ENCODE peak calls at places on chromosomes 5 and 9, in seven cellular contexts. O is fibroblast of lung, B is GM23248, U is neural progenitor cell, N is IMR-90, D is astrocyte, T is HCT116. L is an unnamed sample. For H3K4me1 and H3K9me3, the result is how much of the 10 kb centered on the place peaks cover.

GRCh38 chr5:27818888-27819287 is 780.5 kb upstream of the CDH9 start:
- DNase-seq in U (no peak), N (no peak), T (no peak), O (no peak), D (no peak), B (no peak), L (no peak)

GRCh38 chr9:34256987-34257585 is 72.0 kb downstream of the KIF24 start:
- DNase-seq in U (no peak), O (peak), T (no peak), D (no peak), B (no peak), N (no peak), L (no peak)

GRCh38 chr5:172548981-172549707 is 91.9 kb upstream of the NEURL1B start:
- DNase-seq in N (no peak), U (no peak), T (no peak), D (no peak), B (no peak), O (no peak), L (no peak)

GRCh38 chr5:81151546-81151945 is 81.6 kb upstream of the CKMT2 start:
- DNase-seq in B (peak), D (peak), O (peak), T (no peak), U (no peak), N (peak), L (no peak)

GRCh38 chr9:98864257-98865180 is 57.0 kb downstream of the GALNT12 start:
- DNase-seq in D (no peak), O (peak), N (peak), U (no peak), B (peak), T (no peak), L (no peak)

GRCh38 chr9:133112361-133113026 is 8.5 kb downstream of the RALGDS start:
- DNase-seq in U (no peak), T (no peak), O (no peak), B (no peak), D (no peak), N (no peak), L (no peak)

GRCh38 chr9:136829981-136830885 is 12.0 kb upstream of the AJM1 start:
- DNase-seq in B (no peak), N (no peak), D (no peak), O (no peak), U (no peak), T (no peak), L (no peak)

GRCh38 chr5:54861212-54861894 is 124.0 kb downstream of the ESM1 start:
- DNase-seq in D (peak), N (peak), O (peak), T (no peak), B (peak), U (no peak), L (no peak)

GRCh38 chr9:27333241-27334052 is 36.5 kb upstream of the EQTN start:
- DNase-seq in B (peak), T (peak), N (peak), O (peak), D (peak), U (peak), L (peak)

GRCh38 chr5:76542887-76543690 is 80.1 kb downstream of the F2RL2 start:
- DNase-seq in T (no peak), N (peak), D (no peak), B (no peak), U (no peak), O (peak), L (no peak)

GRCh38 chr5:76544268-76544926 is 78.8 kb downstream of the F2RL2 start:
- DNase-seq in D (peak), U (peak), B (peak), O (peak), N (peak), T (peak), L (no peak)

GRCh38 chr5:76545184-76545583 is 78.0 kb downstream of the F2RL2 start:
- DNase-seq in D (no peak), O (no peak), T (no peak), N (no peak), U (no peak), B (no peak), L (no peak)

GRCh38 chr5:76546497-76547102 is 76.6 kb downstream of the F2RL2 start:
- DNase-seq in T (no peak), B (no peak), N (no peak), D (no peak), U (no peak), O (no peak), L (no peak)

GRCh38 chr5:76542236-76542635 is 81.0 kb downstream of the F2RL2 start:
- DNase-seq in U (no peak), D (no peak), T (no peak), B (no peak), N (no peak), O (no peak), L (no peak)
- H3K4me1 ChIP-seq in U (under half), D (under half), T (under half), B (under half), N (under half), O (under half), L (under half)

GRCh38 chr9:14687042-14687719 is 6.1 kb downstream of the ZDHHC21 start:
- DNase-seq in B (peak), N (peak), O (peak), U (no peak), D (peak), T (no peak), L (no peak)

GRCh38 chr9:14692918-14693861 is at the start of gene ZDHHC21:
- DNase-seq in O (peak), N (peak), B (peak), D (peak), T (no peak), U (peak), L (peak)

GRCh38 chr9:14692536-14692917 is 705 bp downstream of the ZDHHC21 start:
- DNase-seq in T (no peak), O (no peak), U (no peak), B (peak), D (no peak), N (no peak), L (no peak)

GRCh38 chr9:14686168-14686567 is 7.1 kb downstream of the ZDHHC21 start:
- DNase-seq in O (no peak), U (no peak), N (no peak), T (no peak), B (no peak), D (no peak), L (no peak)

DNA sequence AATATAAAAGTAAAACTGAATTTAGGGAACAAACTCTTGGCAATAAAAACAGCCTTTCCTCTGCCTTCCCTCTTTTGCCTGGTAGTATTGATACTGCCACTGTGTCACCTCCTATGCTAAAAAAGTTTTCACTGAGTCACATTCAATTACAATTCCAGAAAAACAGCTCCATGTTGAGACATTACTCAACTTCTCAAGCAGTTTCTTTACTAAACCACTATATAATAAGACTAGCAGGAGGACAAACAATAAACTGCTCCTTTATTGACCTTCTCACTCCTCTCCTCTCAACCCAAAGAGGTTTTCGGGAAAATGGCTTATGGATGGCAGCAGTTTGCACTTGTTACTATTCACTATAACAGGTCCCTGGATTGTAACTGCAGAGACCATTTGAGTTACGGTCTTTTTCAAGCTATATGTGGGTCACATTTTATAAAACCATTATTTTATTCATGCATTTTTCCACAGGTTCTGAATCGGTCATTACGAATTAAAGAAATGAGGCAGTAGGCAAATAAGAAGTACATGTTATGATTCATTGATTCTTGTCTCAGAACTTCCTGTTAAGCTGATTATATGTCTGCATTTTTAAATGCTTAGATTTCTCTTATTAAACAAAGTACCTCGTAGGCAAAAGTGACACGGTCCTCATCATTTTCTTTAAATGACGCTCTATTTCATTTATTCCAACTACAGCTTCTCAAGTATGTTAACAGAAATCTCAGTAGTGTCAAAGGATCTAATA is 2.1 kb downstream of the ZDHHC21 start:
- DNase-seq in D (no peak), U (no peak), N (no peak), O (no peak), B (peak), T (no peak), L (no peak)
- H3K9me3 ChIP-seq in D (under half), U (under half), N (under half), O (under half), B (under half), T (under half), L (under half)

GRCh38 chr5:78730300-78731094 is 81.9 kb upstream of the LHFPL2 start:
- DNase-seq in B (no peak), D (no peak), O (no peak), T (no peak), N (no peak), U (no peak), L (no peak)
- H3K9ac ChIP-seq in B (no peak), D (no peak), O (no peak), T (no peak), N (no peak), U (no peak), L (no peak)

GRCh38 chr5:16108418-16108817 is 71.2 kb downstream of the MARCHF11 start:
- DNase-seq in O (no peak), U (no peak), N (no peak), T (no peak), D (no peak), B (no peak), L (no peak)
- H3K4me1 ChIP-seq in O (under half), U (under half), N (under half), T (under half), D (under half), B (under half), L (under half)

GRCh38 chr9:122519376-122519775 is 435 bp downstream of the OR1J4 start:
- DNase-seq in U (no peak), O (no peak), T (no peak), D (no peak), B (no peak), N (no peak), L (no peak)

GRCh38 chr9:122518226-122518625 is 715 bp upstream of the OR1J4 start:
- DNase-seq in T (no peak), U (no peak), N (no peak), B (no peak), O (no peak), D (no peak), L (no peak)

DNA sequence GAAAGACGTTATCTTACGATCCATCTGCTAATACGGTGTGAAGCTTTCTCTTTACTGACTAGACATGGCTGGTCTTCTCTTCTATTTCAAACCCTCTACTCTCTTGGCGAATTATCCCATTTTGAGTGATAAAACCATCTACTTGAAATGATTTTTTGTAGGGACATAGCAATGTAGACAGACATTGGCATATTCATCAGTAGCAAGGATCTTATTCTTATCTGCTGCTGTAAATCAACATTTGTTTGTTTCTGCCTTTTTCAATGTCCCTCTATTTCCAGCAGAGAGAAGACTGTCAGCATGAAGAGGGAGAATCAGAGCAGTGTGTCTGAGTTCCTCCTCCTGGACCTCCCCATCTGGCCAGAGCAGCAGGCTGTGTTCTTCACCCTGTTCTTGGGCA is at the start of gene OR1J4:
- DNase-seq in O (no peak), N (no peak), T (no peak), D (no peak), U (no peak), B (no peak), L (no peak)
- H3K9me3 ChIP-seq in O (under half), N (under half), T (under half), D (under half), U (under half), B (under half), L (under half)